ENCODE peak calls at places on chromosomes 2 and 18, in nine cellular contexts. One of them, this sample, is unnamed.

GRCh38 chr2:96146151-96146880 is 1.1 kb upstream of the DUSP2 start:
- DNase-seq in AG08396: no peak
- DNase-seq in T-helper 17 cell: peak; percentile 76
- DNase-seq in activated naive CD4-positive, alpha-beta T cell treated with anti-CD3 and anti-CD28 coated beads for 36 hours: peak; percentile 96
- DNase-seq in amygdala: no peak
- DNase-seq in sciatic nerve: peak; percentile 68
- DNase-seq in left lung: peak; percentile 94
- DNase-seq in caudate nucleus: no peak
- DNase-seq in stimulated activated CD8-positive, alpha-beta memory T cell treated with anti-CD3 and anti-CD28 coated beads, Interleukin-4, amount 100 ng/mL, for 24 hours: peak; percentile 85
- DNase-seq in this sample: peak; percentile 66

GRCh38 chr2:231917280-231918088 is 8.7 kb downstream of the NPPC start:
- DNase-seq in sciatic nerve: no peak
- DNase-seq in T-helper 17 cell: no peak
- DNase-seq in AG08396: no peak
- DNase-seq in amygdala: peak; percentile 27
- DNase-seq in caudate nucleus: peak; percentile 11
- DNase-seq in activated naive CD4-positive, alpha-beta T cell treated with anti-CD3 and anti-CD28 coated beads for 36 hours: no peak
- DNase-seq in stimulated activated CD8-positive, alpha-beta memory T cell treated with anti-CD3 and anti-CD28 coated beads, Interleukin-4, amount 100 ng/mL, for 24 hours: no peak
- DNase-seq in left lung: peak; percentile 29
- DNase-seq in this sample: no peak

GRCh38 chr2:135064149-135064548 is 12.1 kb downstream of the RAB3GAP1 start:
- DNase-seq in T-helper 17 cell: no peak
- DNase-seq in stimulated activated CD8-positive, alpha-beta memory T cell treated with anti-CD3 and anti-CD28 coated beads, Interleukin-4, amount 100 ng/mL, for 24 hours: no peak
- DNase-seq in amygdala: no peak
- DNase-seq in left lung: no peak
- DNase-seq in AG08396: no peak
- DNase-seq in sciatic nerve: no peak
- DNase-seq in activated naive CD4-positive, alpha-beta T cell treated with anti-CD3 and anti-CD28 coated beads for 36 hours: no peak
- DNase-seq in caudate nucleus: no peak
- DNase-seq in this sample: no peak

GRCh38 chr2:26870585-26871095 is 22.7 kb downstream of the DPYSL5 start:
- DNase-seq in left lung: no peak
- DNase-seq in activated naive CD4-positive, alpha-beta T cell treated with anti-CD3 and anti-CD28 coated beads for 36 hours: no peak
- DNase-seq in AG08396: no peak
- DNase-seq in T-helper 17 cell: no peak
- DNase-seq in caudate nucleus: no peak
- DNase-seq in amygdala: no peak
- DNase-seq in stimulated activated CD8-positive, alpha-beta memory T cell treated with anti-CD3 and anti-CD28 coated beads, Interleukin-4, amount 100 ng/mL, for 24 hours: no peak
- DNase-seq in sciatic nerve: no peak
- DNase-seq in this sample: no peak

GRCh38 chr2:23381084-23381483 is 3.9 kb upstream of the KLHL29 start:
- DNase-seq in T-helper 17 cell: no peak
- DNase-seq in left lung: no peak
- DNase-seq in AG08396: peak; percentile 55
- DNase-seq in activated naive CD4-positive, alpha-beta T cell treated with anti-CD3 and anti-CD28 coated beads for 36 hours: peak; percentile 75
- DNase-seq in sciatic nerve: no peak
- DNase-seq in stimulated activated CD8-positive, alpha-beta memory T cell treated with anti-CD3 and anti-CD28 coated beads, Interleukin-4, amount 100 ng/mL, for 24 hours: no peak
- DNase-seq in caudate nucleus: no peak
- DNase-seq in amygdala: no peak
- DNase-seq in this sample: peak; percentile 61

GRCh38 chr2:74894261-74895030 is 60.5 kb downstream of the HK2 start:
- DNase-seq in T-helper 17 cell: no peak
- DNase-seq in sciatic nerve: no peak
- DNase-seq in stimulated activated CD8-positive, alpha-beta memory T cell treated with anti-CD3 and anti-CD28 coated beads, Interleukin-4, amount 100 ng/mL, for 24 hours: no peak
- DNase-seq in activated naive CD4-positive, alpha-beta T cell treated with anti-CD3 and anti-CD28 coated beads for 36 hours: no peak
- DNase-seq in AG08396: peak; percentile 43
- DNase-seq in caudate nucleus: no peak
- DNase-seq in amygdala: no peak
- DNase-seq in left lung: no peak
- DNase-seq in this sample: no peak

GRCh38 chr18:79399275-79400081 is 3.7 kb downstream of the NFATC1 start:
- DNase-seq in caudate nucleus: no peak
- DNase-seq in sciatic nerve: peak; percentile 72
- DNase-seq in T-helper 17 cell: no peak
- DNase-seq in stimulated activated CD8-positive, alpha-beta memory T cell treated with anti-CD3 and anti-CD28 coated beads, Interleukin-4, amount 100 ng/mL, for 24 hours: no peak
- DNase-seq in activated naive CD4-positive, alpha-beta T cell treated with anti-CD3 and anti-CD28 coated beads for 36 hours: peak; percentile 52
- DNase-seq in AG08396: no peak
- DNase-seq in left lung: peak; percentile 88
- DNase-seq in amygdala: no peak
- DNase-seq in this sample: no peak

GRCh38 chr2:230552181-230552580 is 136.2 kb downstream of the SP100 start:
- DNase-seq in sciatic nerve: no peak
- DNase-seq in amygdala: no peak
- DNase-seq in stimulated activated CD8-positive, alpha-beta memory T cell treated with anti-CD3 and anti-CD28 coated beads, Interleukin-4, amount 100 ng/mL, for 24 hours: no peak
- DNase-seq in AG08396: no peak
- DNase-seq in T-helper 17 cell: no peak
- DNase-seq in left lung: no peak
- DNase-seq in caudate nucleus: no peak
- DNase-seq in activated naive CD4-positive, alpha-beta T cell treated with anti-CD3 and anti-CD28 coated beads for 36 hours: no peak
- DNase-seq in this sample: no peak

GRCh38 chr2:150369862-150370261 is 117.6 kb downstream of the RND3 start:
- DNase-seq in AG08396: no peak
- DNase-seq in stimulated activated CD8-positive, alpha-beta memory T cell treated with anti-CD3 and anti-CD28 coated beads, Interleukin-4, amount 100 ng/mL, for 24 hours: no peak
- DNase-seq in sciatic nerve: no peak
- DNase-seq in T-helper 17 cell: no peak
- DNase-seq in activated naive CD4-positive, alpha-beta T cell treated with anti-CD3 and anti-CD28 coated beads for 36 hours: no peak
- DNase-seq in caudate nucleus: no peak
- DNase-seq in left lung: peak; percentile 41
- DNase-seq in amygdala: no peak
- DNase-seq in this sample: no peak

GRCh38 chr2:53670351-53670750 is 97.3 kb upstream of the CHAC2 start:
- DNase-seq in left lung: no peak
- DNase-seq in sciatic nerve: no peak
- DNase-seq in T-helper 17 cell: no peak
- DNase-seq in stimulated activated CD8-positive, alpha-beta memory T cell treated with anti-CD3 and anti-CD28 coated beads, Interleukin-4, amount 100 ng/mL, for 24 hours: no peak
- DNase-seq in AG08396: no peak
- DNase-seq in activated naive CD4-positive, alpha-beta T cell treated with anti-CD3 and anti-CD28 coated beads for 36 hours: no peak
- DNase-seq in amygdala: no peak
- DNase-seq in caudate nucleus: no peak
- DNase-seq in this sample: no peak

This sample was measured in psoas muscle.